ENCODE peak calls at places on chromosomes 1 and 21, in ten cellular contexts. P is foreskin fibroblast, D is progenitor cell of endocrine pancreas, F is vagina, X is mammary epithelial cell, A is endothelial cell, R is transverse colon, U is MM.1S, W is ovary, O is omental fat pad. V is an unnamed sample.

GRCh38 chr1:200893411-200893901 is 1.2 kb upstream of the INAVA start:
- DNase-seq in P (no peak), D (peak; percentile 40), F (no peak), X (no peak), A (no peak), R (peak; percentile 57), U (peak; percentile 59), W (no peak), O (no peak), V (no peak)

GRCh38 chr1:229893762-229894444 is 173.1 kb upstream of the GALNT2 start:
- DNase-seq in P (no peak), D (no peak), F (no peak), X (peak; percentile 94), A (no peak), R (no peak), U (no peak), W (no peak), O (no peak), V (no peak)

GRCh38 chr1:176559474-176560390 is 96.8 kb downstream of the PAPPA2 start:
- DNase-seq in P (peak; percentile 86), D (peak; percentile 59), F (peak; percentile 88), X (peak; percentile 27), A (peak; percentile 68), R (peak; percentile 21), U (peak; percentile 51), W (no peak), O (no peak), V (peak; percentile 69)

GRCh38 chr1:21152423-21153100 is 24.1 kb downstream of the EIF4G3 start:
- DNase-seq in P (peak; percentile 52), D (no peak), F (no peak), X (no peak), A (no peak), R (no peak), U (no peak), W (no peak), O (no peak), V (no peak)

GRCh38 chr1:175865041-175865766 is 121.8 kb upstream of the TNR start:
- DNase-seq in P (no peak), D (no peak), F (no peak), X (no peak), A (no peak), R (no peak), U (no peak), W (no peak), O (no peak), V (no peak)

GRCh38 chr1:102529446-102529845 is 532.7 kb upstream of the OLFM3 start:
- DNase-seq in P (no peak), D (no peak), F (no peak), X (no peak), A (no peak), R (no peak), U (no peak), W (no peak), O (no peak), V (no peak)

GRCh38 chr21:19321688-19322087 is 918.1 kb upstream of the TMPRSS15 start:
- DNase-seq in P (no peak), D (no peak), F (no peak), X (no peak), A (no peak), R (no peak), U (no peak), W (no peak), O (no peak), V (no peak)

GRCh38 chr1:208139434-208140086 is 104.6 kb downstream of the PLXNA2 start:
- DNase-seq in P (no peak), D (no peak), F (no peak), X (no peak), A (no peak), R (no peak), U (no peak), W (no peak), O (no peak), V (no peak)

GRCh38 chr1:25701030-25701785 is 84.6 kb downstream of the MAN1C1 start:
- DNase-seq in P (no peak), D (no peak), F (no peak), X (no peak), A (no peak), R (no peak), U (no peak), W (no peak), O (no peak), V (no peak)

GRCh38 chr1:219771039-219771438 is 157.3 kb downstream of the SLC30A10 start:
- DNase-seq in P (peak; percentile 98), D (no peak), F (no peak), X (peak; percentile 95), A (no peak), R (no peak), U (no peak), W (no peak), O (no peak), V (no peak)

GRCh38 chr1:19661721-19662228 is 2.9 kb upstream of the HTR6 start:
- DNase-seq in P (peak; percentile 73), D (no peak), F (no peak), X (no peak), A (no peak), R (no peak), U (peak; percentile 39), W (peak; percentile 47), O (no peak), V (no peak)

GRCh38 chr1:35171579-35171978 is 21.4 kb downstream of the SFPQ start:
- DNase-seq in P (no peak), D (no peak), F (no peak), X (no peak), A (no peak), R (no peak), U (no peak), W (no peak), O (no peak), V (no peak)

GRCh38 chr1:30345525-30346145 is 377.8 kb downstream of the MATN1 start:
- DNase-seq in P (no peak), D (no peak), F (no peak), X (no peak), A (no peak), R (no peak), U (no peak), W (no peak), O (no peak), V (no peak)

GRCh38 chr1:214838351-214838750 is 235.4 kb downstream of the CENPF start:
- DNase-seq in P (peak; percentile 50), D (no peak), F (no peak), X (no peak), A (no peak), R (no peak), U (no peak), W (no peak), O (no peak), V (no peak)

DNA sequence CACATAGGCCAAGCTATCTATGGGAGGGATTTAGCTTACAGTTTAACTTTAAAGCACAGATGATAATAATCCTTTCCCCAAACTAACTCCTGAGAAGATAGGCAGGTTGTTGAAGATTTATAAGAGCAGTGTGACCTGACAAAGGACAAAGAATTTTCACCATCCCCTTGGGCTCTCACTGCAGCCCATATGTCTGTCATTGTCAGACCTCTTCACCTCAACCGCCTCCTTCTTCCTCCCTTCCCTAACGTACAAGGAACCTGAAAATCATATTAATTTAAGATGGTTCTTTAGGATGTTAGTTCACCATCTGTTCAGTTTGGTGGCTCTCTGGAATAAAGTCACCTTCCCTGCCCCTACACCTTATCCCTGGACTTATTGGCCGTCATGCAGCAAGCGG is 5.0 kb downstream of the RNU1-2 start:
- DNase-seq in P (peak; percentile 18), D (no peak), F (no peak), X (no peak), A (no peak), R (no peak), U (no peak), W (no peak), O (no peak), V (no peak)
- TF ChIP-seq CTCF in P (peak; percentile 36), D (peak; percentile 11), F (no peak), X (no peak), A (no peak), R (peak; percentile 14), U (peak; percentile 44), W (no peak), O (no peak), V (no peak)

GRCh38 chr1:203525685-203526084 is 31.7 kb downstream of the OPTC start:
- DNase-seq in P (no peak), D (no peak), F (no peak), X (no peak), A (no peak), R (no peak), U (no peak), W (no peak), O (no peak), V (no peak)

GRCh38 chr1:203528976-203529375 is 35.0 kb downstream of the OPTC start:
- DNase-seq in P (no peak), D (no peak), F (no peak), X (no peak), A (no peak), R (no peak), U (no peak), W (no peak), O (no peak), V (no peak)

GRCh38 chr1:203526572-203526971 is 32.6 kb downstream of the OPTC start:
- DNase-seq in P (peak; percentile 77), D (no peak), F (no peak), X (no peak), A (no peak), R (no peak), U (no peak), W (no peak), O (no peak), V (no peak)

GRCh38 chr1:203527013-203527412 is 33.1 kb downstream of the OPTC start:
- DNase-seq in P (no peak), D (no peak), F (no peak), X (no peak), A (no peak), R (no peak), U (no peak), W (no peak), O (no peak), V (no peak)

DNA sequence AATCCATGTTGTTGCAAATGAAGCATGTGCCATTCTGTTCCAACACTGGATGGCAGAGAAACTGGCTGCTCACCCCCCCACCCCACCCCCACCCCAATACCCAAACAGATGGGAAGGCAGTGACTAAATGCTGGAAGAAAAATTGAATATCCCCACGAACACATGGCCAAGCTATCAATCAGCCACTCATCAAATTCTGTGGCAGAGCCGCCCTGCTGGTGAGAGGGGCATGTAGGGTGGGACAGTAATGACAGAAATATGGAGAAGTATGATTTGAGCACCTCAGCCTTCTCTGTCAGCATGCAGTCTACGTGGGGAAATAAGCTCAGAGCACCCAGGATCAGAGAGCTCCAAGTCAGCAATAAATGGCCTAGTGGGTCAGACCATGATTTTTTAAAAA is 34.1 kb downstream of the OPTC start:
- DNase-seq in P (no peak), D (no peak), F (no peak), X (no peak), A (no peak), R (no peak), U (no peak), W (no peak), O (no peak), V (no peak)
- TF ChIP-seq CTCF in P (no peak), D (no peak), F (no peak), X (no peak), A (no peak), R (no peak), U (no peak), W (no peak), O (no peak), V (no peak)

GRCh38 chr21:16460936-16461335 is 731.2 kb downstream of the USP25 start:
- DNase-seq in P (no peak), D (no peak), F (no peak), X (no peak), A (no peak), R (no peak), U (no peak), W (no peak), O (no peak), V (no peak)
- TF ChIP-seq CTCF in P (no peak), D (no peak), F (no peak), X (no peak), A (no peak), R (no peak), U (no peak), W (no peak), O (no peak), V (no peak)

GRCh38 chr1:243712890-243713425 is 137.1 kb downstream of the AKT3 start:
- DNase-seq in P (no peak), D (no peak), F (no peak), X (no peak), A (no peak), R (no peak), U (no peak), W (no peak), O (no peak), V (no peak)
- TF ChIP-seq CTCF in P (peak; percentile 2), D (peak; percentile 45), F (no peak), X (peak; percentile 17), A (peak; percentile 43), R (no peak), U (no peak), W (no peak), O (no peak), V (peak; percentile 37)

V was measured in mesothelial cell of epicardium.